ENCODE peak calls at places on chromosome 18, in four cellular contexts. P is psoas muscle, U is heart right ventricle, X is heart left ventricle. K is an unnamed sample.

GRCh38 chr18:79779700-79780190 is 18.0 kb upstream of the KCNG2 start:
- DNase-seq in P (no peak), U (no peak), X (peak), K (no peak)

GRCh38 chr18:26425148-26425531 is 123.2 kb downstream of the KCTD1 start:
- DNase-seq in P (no peak), U (no peak), X (no peak), K (no peak)

GRCh38 chr18:48959921-48960920 is 9.5 kb upstream of the SMAD7 start:
- DNase-seq in P (no peak), U (no peak), X (no peak), K (no peak)

GRCh38 chr18:31778391-31778950 is 17.8 kb upstream of the SLC25A52 start:
- DNase-seq in P (no peak), U (no peak), X (no peak), K (no peak)

GRCh38 chr18:74281639-74282358 is 10.0 kb downstream of the CYB5A start:
- DNase-seq in P (peak), U (no peak), X (no peak), K (peak)

GRCh38 chr18:9658111-9658641 is 43.8 kb upstream of the PPP4R1 start:
- DNase-seq in P (no peak), U (no peak), X (no peak), K (no peak)

GRCh38 chr18:55239764-55240163 is 280.5 kb upstream of the CCDC68 start:
- DNase-seq in P (no peak), U (no peak), X (no peak), K (no peak)

GRCh38 chr18:2050702-2051201 is 520.6 kb downstream of the METTL4 start:
- DNase-seq in P (no peak), U (no peak), X (no peak), K (no peak)

GRCh38 chr18:79199691-79200374 is 130.6 kb downstream of the ATP9B start:
- DNase-seq in P (no peak), U (no peak), X (no peak), K (no peak)

GRCh38 chr18:3782901-3783300 is 332.9 kb downstream of the TGIF1 start:
- DNase-seq in P (no peak), U (no peak), X (no peak), K (no peak)

GRCh38 chr18:23232331-23232730 is 97.0 kb downstream of the CABLES1 start:
- DNase-seq in P (no peak), U (no peak), X (no peak), K (no peak)

GRCh38 chr18:48580782-48581181 is 42.0 kb downstream of the CTIF start:
- DNase-seq in P (peak), U (no peak), X (no peak), K (no peak)

GRCh38 chr18:50751490-50751889 is 68.3 kb downstream of the MRO start:
- DNase-seq in P (no peak), U (no peak), X (no peak), K (no peak)

GRCh38 chr18:70513502-70514171 is 224.8 kb downstream of the SOCS6 start:
- DNase-seq in P (no peak), U (no peak), X (no peak), K (no peak)

GRCh38 chr18:34491719-34492118 is 218.4 kb upstream of the DTNA start:
- DNase-seq in P (no peak), U (no peak), X (no peak), K (no peak)

GRCh38 chr18:74242451-74243096 is 49.2 kb downstream of the CYB5A start:
- DNase-seq in P (no peak), U (peak), X (peak), K (no peak)

GRCh38 chr18:10259934-10260333 is 194.5 kb upstream of the APCDD1 start:
- DNase-seq in P (no peak), U (no peak), X (no peak), K (no peak)

GRCh38 chr18:76430636-76431035 is 64.4 kb downstream of the ZNF516 start:
- DNase-seq in P (no peak), U (no peak), X (no peak), K (no peak)

GRCh38 chr18:76467371-76468190 is 27.5 kb downstream of the ZNF516 start:
- DNase-seq in P (no peak), U (no peak), X (no peak), K (no peak)

GRCh38 chr18:55413474-55413873 is 174.5 kb downstream of the TCF4 start:
- DNase-seq in P (no peak), U (no peak), X (no peak), K (no peak)

GRCh38 chr18:22933958-22934423 is 863 bp downstream of the RBBP8 start:
- DNase-seq in P (no peak), U (no peak), X (no peak), K (no peak)

GRCh38 chr18:23422751-23423418 is 30.2 kb upstream of the RIOK3 start:
- DNase-seq in P (peak), U (no peak), X (no peak), K (peak)

GRCh38 chr18:40485318-40485717 is 1469.7 kb upstream of the PIK3C3 start:
- DNase-seq in P (no peak), U (no peak), X (no peak), K (no peak)

GRCh38 chr18:42611134-42611533 is 504.4 kb downstream of the RIT2 start:
- DNase-seq in P (no peak), U (no peak), X (no peak), K (no peak)

GRCh38 chr18:62210138-62210537 is 23.1 kb downstream of the RELCH start:
- DNase-seq in P (no peak), U (no peak), X (no peak), K (no peak)

GRCh38 chr18:3983351-3983969 is 471.6 kb downstream of the DLGAP1 start:
- DNase-seq in P (no peak), U (no peak), X (no peak), K (no peak)

GRCh38 chr18:21703241-21703820 is 1.2 kb downstream of the ABHD3 start:
- DNase-seq in P (no peak), U (no peak), X (no peak), K (no peak)

DNA sequence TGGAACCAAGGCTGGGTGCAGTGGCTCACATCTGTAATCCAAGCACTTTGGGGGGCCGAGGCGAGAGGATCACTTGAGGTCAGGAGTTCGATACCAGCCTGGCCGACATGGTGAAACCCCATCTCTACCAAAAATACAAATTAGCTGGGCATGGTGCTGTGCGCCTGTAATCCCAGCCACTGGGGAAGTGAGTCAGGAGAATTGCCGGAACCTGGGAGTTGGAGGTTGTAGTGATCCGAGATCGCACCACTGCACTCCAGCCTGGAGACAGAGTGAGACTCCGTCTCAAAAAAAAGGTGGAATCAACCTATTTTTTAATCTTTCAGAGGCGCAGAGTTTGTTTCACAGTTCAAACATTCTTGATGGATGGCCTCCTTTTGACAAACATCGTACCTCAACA is 24.5 kb upstream of the ATP8B1 start:
- DNase-seq in P (no peak), U (no peak), X (no peak), K (no peak)
- H3K27ac ChIP-seq in P (no peak), U (no peak), X (no peak), K (no peak)

GRCh38 chr18:60331890-60332289 is 40.7 kb downstream of the MC4R start:
- DNase-seq in P (no peak), U (no peak), X (no peak), K (no peak)
- TF ChIP-seq CTCF in P (no peak), U (no peak), X (no peak), K (no peak)

GRCh38 chr18:13223341-13224148 is 5.0 kb downstream of the LDLRAD4 start:
- DNase-seq in P (no peak), U (peak), X (peak), K (no peak)
- H3K27ac ChIP-seq in P (peak), U (peak), X (peak), K (no peak)

DNA sequence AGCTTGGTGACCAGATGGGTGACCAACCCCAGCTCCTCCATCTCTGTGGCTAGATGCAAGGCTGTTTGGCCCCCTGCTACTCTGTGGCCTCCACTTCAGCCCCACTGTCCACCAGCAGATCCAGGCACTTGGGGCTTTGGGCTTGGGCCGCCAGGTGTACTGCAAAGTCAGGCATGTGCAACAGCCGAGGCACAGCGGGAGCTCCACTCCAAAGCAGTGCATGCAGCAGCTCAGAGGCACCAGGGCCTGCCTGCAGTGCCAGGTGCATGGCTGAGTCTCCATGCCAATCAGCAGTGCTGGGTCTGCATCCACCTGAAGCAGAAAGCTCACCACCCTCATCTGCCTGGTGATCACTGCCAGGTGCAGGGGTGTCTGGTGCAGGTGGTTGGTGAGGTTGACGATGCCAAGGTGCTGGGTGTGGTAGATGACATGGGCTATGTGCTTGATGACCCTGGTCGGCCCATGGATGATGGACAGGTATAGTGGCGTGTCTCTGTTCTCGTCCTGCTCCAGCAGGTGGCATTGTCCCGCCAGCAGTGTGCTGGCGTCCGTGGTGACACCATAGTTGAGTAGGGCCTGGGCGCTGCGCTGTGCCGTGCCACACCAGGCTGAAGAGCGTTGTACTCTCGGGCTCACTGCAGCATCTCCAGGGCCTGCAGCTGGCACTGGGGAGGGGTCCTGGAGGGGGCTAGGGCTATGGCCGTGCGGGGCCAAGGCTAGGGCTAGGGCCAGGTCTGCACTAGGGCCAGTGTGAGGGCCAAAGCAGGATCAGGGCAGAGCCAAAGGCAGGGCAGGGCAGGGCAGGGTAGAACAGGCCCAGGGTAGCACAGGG is 1.0 kb upstream of the ANKRD62 start:
- DNase-seq in P (no peak), U (no peak), X (no peak), K (no peak)
- TF ChIP-seq CTCF in P (no peak), U (no peak), X (peak), K (no peak)

DNA sequence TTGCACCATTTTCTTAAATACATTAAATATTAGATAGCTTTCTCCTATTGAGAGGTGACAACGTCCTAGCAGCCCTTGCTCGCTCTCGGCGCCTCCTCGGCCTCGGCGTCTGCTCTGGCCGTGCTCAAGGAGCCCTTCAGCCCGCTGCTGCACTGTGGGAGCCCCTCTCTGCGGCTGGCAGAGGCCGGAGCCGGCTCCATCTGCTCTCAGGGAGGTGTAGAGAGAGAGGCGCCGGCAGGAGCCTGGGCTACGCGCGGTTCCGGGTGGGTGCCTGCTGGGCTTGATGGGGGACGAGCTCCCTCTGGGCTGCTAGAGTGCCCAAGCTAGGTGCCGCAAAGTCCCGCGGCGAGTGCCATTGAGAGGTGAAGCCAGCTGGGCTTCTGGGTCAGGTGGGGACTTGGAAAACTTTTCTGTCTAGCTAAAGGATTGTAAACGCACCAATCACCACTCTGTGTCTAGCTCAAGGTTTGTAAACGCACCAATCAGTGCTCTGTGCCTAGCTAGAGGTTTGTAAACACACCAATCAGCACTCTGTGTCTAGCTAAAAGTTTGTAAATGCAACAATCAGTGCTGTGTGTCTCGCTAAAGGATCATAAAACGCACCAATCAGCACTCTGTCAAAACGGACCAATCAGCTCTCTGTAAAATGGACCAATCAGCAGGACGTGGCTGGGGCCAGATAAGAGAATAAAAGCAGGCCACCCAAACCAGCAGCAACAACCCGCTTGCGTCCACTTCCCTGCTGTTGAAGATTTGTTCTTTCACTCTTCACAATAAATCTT is 3.1 kb downstream of the RPRD1A start:
- DNase-seq in P (no peak), U (no peak), X (no peak), K (no peak)
- H3K27ac ChIP-seq in P (no peak), U (no peak), X (no peak), K (no peak)

GRCh38 chr18:36188912-36189311 is 1.6 kb downstream of the MOCOS start:
- DNase-seq in P (no peak), U (no peak), X (no peak), K (no peak)
- TF ChIP-seq CTCF in P (no peak), U (no peak), X (no peak), K (no peak)